ENCODE peak calls at places on chromosomes 2 and 18, in four cellular contexts. T is GM13977, R is WTC11, L is epithelial cell of proximal tubule. U is an unnamed sample.

GRCh38 chr2:217794133-217794986 is 208.4 kb downstream of the TNS1 start:
- DNase-seq in T (peak), R (no peak), L (no peak), U (no peak)

GRCh38 chr2:191806396-191806795 is 40.5 kb downstream of the CAVIN2 start:
- DNase-seq in T (no peak), R (no peak), L (no peak), U (no peak)

GRCh38 chr2:146541896-146542295 is 1302.9 kb upstream of the ACVR2A start:
- DNase-seq in T (no peak), R (no peak), L (no peak), U (no peak)

GRCh38 chr2:187922841-187923240 is 368.6 kb upstream of the TFPI start:
- DNase-seq in T (no peak), R (no peak), L (no peak), U (no peak)

GRCh38 chr2:58925676-58926081 is 684.6 kb upstream of the FANCL start:
- DNase-seq in T (no peak), R (no peak), L (no peak), U (no peak)

GRCh38 chr2:109397883-109398282 is 215.9 kb downstream of the SEPTIN10 start:
- DNase-seq in T (no peak), R (no peak), L (no peak), U (no peak)

GRCh38 chr18:77127769-77128671 is 4.6 kb downstream of the MBP start:
- DNase-seq in T (peak), R (no peak), L (peak), U (peak)

GRCh38 chr2:75199428-75200011 is at the start of gene TACR1:
- DNase-seq in T (peak), R (peak), L (no peak), U (peak)

GRCh38 chr2:143161982-143162837 is 33.0 kb downstream of the ARHGAP15 start:
- DNase-seq in T (no peak), R (peak), L (no peak), U (peak)

DNA sequence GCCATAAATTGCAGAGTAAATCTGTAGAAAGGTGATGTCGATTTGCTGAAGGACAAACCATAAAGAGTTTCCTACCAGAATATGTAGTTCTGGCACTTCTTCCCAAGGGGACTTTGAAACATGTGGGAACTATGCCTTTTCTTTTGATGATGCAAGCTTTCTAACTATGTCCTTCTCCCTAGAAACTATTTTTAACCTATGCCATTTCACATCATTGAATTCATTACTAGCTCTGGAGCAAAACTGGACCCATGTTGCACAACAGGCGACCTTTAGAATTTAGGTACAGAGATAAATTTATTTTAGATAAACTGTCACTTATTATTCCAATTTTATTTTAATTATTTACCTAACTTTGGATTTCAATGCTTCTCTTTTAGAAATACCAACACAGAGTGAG is 186.5 kb downstream of the CCDC102B start:
- DNase-seq in T (no peak), R (no peak), L (no peak), U (no peak)
- TF ChIP-seq CTCF in T (no peak), R (no peak), L (no peak), U (no peak)

GRCh38 chr2:45736757-45737704 is 85.6 kb downstream of the PRKCE start:
- DNase-seq in T (no peak), R (no peak), L (no peak), U (no peak)

GRCh38 chr2:45734336-45734735 is 82.9 kb downstream of the PRKCE start:
- DNase-seq in T (no peak), R (no peak), L (no peak), U (no peak)

GRCh38 chr2:45732946-45733345 is 81.5 kb downstream of the PRKCE start:
- DNase-seq in T (no peak), R (no peak), L (no peak), U (no peak)

GRCh38 chr2:45732436-45732835 is 81.0 kb downstream of the PRKCE start:
- DNase-seq in T (no peak), R (no peak), L (no peak), U (no peak)

DNA sequence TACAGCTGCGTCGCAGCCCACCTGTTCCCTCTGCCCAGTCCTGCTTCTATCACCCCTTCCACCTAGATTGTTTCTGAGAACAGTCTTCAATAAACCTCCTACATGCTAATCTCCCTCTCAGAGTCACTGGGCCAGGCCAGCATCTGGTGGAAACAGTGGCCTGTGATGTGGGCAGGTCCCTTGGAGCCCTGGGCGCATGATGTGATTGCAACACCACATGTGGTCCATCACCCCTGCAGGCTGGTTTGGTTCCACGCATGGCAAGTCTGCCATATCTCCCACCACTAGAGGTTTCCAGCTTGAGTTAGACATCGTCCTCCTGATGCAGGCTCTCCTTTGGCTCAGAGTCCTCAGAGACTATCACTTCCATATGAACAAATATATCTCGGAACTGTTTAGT is 83.5 kb downstream of the PRKCE start:
- DNase-seq in T (no peak), R (no peak), L (no peak), U (no peak)
- TF ChIP-seq CTCF in T (no peak), R (no peak), L (no peak), U (no peak)

GRCh38 chr2:56183643-56184499 is at the start of gene CCDC85A:
- DNase-seq in T (peak), R (peak), L (no peak), U (peak)
- TF ChIP-seq CTCF in T (peak), R (peak), L (peak), U (peak)

GRCh38 chr18:47261902-47262301 is 10.4 kb upstream of the SKOR2 start:
- DNase-seq in T (no peak), R (no peak), L (no peak), U (no peak)

GRCh38 chr18:47262397-47263196 is 11.1 kb upstream of the SKOR2 start:
- DNase-seq in T (no peak), R (peak), L (no peak), U (no peak)

GRCh38 chr18:47263197-47263827 is 11.9 kb upstream of the SKOR2 start:
- DNase-seq in T (no peak), R (peak), L (no peak), U (no peak)

GRCh38 chr18:47260138-47260923 is 8.9 kb upstream of the SKOR2 start:
- DNase-seq in T (no peak), R (peak), L (no peak), U (peak)

GRCh38 chr18:47260924-47261701 is 9.7 kb upstream of the SKOR2 start:
- DNase-seq in T (no peak), R (peak), L (no peak), U (no peak)
- TF ChIP-seq CTCF in T (no peak), R (peak), L (no peak), U (no peak)

GRCh38 chr2:198930170-198930569 is 527.6 kb downstream of the SATB2 start:
- DNase-seq in T (no peak), R (peak), L (no peak), U (no peak)
- TF ChIP-seq CTCF in T (no peak), R (peak), L (peak), U (no peak)

GRCh38 chr18:51290864-51291263 is 93.4 kb upstream of the MEX3C start:
- DNase-seq in T (no peak), R (no peak), L (no peak), U (peak)
- TF ChIP-seq CTCF in T (no peak), R (no peak), L (no peak), U (no peak)

GRCh38 chr2:144326845-144327244 is 193.1 kb downstream of the ZEB2 start:
- DNase-seq in T (no peak), R (no peak), L (no peak), U (no peak)
- TF ChIP-seq CTCF in T (no peak), R (no peak), L (no peak), U (no peak)

GRCh38 chr2:151655663-151656398 is 78.4 kb downstream of the NEB start:
- DNase-seq in T (no peak), R (no peak), L (no peak), U (no peak)
- TF ChIP-seq CTCF in T (no peak), R (no peak), L (no peak), U (no peak)